ENCODE peak calls at places on chromosomes 6 and 20, in nine cellular contexts. P is M059J; Y is tibial artery; U is stimulated activated CD8-positive, alpha-beta memory T cell treated with anti-CD3 and anti-CD28 coated beads, Interleukin-7, amount 100 ng/mL, for 1 hour; M is NCI-H1436; F is left ventricle myocardium inferior; J is RWPE1; N is tibial nerve; W is foreskin keratinocyte. G is an unnamed sample.

GRCh38 chr6:5958948-5959347 is 47.8 kb downstream of the NRN1 start:
- DNase-seq in Y (no peak), U (no peak), J (no peak), F (no peak), N (no peak), P (no peak), W (no peak), M (no peak), G (no peak)

GRCh38 chr6:31586596-31586995 is 519 bp downstream of the LST1 start:
- DNase-seq in U (no peak), W (no peak), J (no peak), N (no peak), F (no peak), P (no peak), M (no peak), Y (no peak), G (no peak)

GRCh38 chr6:27755768-27756167 is 156.4 kb downstream of the OR2B2 start:
- DNase-seq in N (no peak), U (no peak), P (no peak), W (no peak), Y (no peak), M (no peak), F (no peak), J (no peak), G (no peak)

GRCh38 chr6:168116446-168116974 is 37.5 kb upstream of the FRMD1 start:
- DNase-seq in W (no peak), U (no peak), J (no peak), M (no peak), N (peak), P (no peak), F (no peak), Y (peak), G (no peak)

GRCh38 chr6:109236140-109237081 is 141.1 kb downstream of the CEP57L1 start:
- DNase-seq in N (no peak), U (no peak), J (no peak), Y (no peak), P (no peak), W (no peak), M (peak), F (no peak), G (no peak)

GRCh38 chr20:63855363-63856110 is 5.8 kb upstream of the ABHD16B start:
- DNase-seq in N (no peak), J (no peak), U (no peak), P (no peak), F (no peak), M (no peak), W (no peak), Y (no peak), G (no peak)

GRCh38 chr20:41716436-41716835 is 98.3 kb upstream of the CHD6 start:
- DNase-seq in U (no peak), N (no peak), Y (no peak), W (no peak), F (no peak), P (peak), M (no peak), J (no peak), G (no peak)

GRCh38 chr6:31568537-31568961 is 3.5 kb upstream of the LTA start:
- DNase-seq in Y (no peak), J (no peak), U (no peak), M (no peak), W (no peak), F (no peak), N (no peak), P (no peak), G (peak)

GRCh38 chr20:46021361-46022359 is 7.4 kb upstream of the SLC12A5 start:
- DNase-seq in P (peak), U (no peak), M (peak), F (no peak), W (no peak), N (no peak), J (peak), Y (no peak), G (peak)

G was measured in MM.1S.